ENCODE peak calls at places on chromosomes 6 and 20, in ten cellular contexts. X is spleen, V is pancreas, A is hepatocyte, G is fibroblast of lung, L is stomach, I is adrenal gland, F is heart right ventricle, O is esophagus squamous epithelium, P is left ventricle myocardium inferior. Q is an unnamed sample. For H3K36me3 and H3K4me1, the result is how much of the 10 kb centered on the place peaks cover.

GRCh38 chr20:51166489-51166888 is 143.6 kb upstream of the KCNG1 start:
- DNase-seq in X (no peak), V (no peak), A (no peak), G (no peak), L (no peak), I (no peak), F (no peak), O (no peak), P (no peak), Q (no peak)

GRCh38 chr20:50312682-50313187 is 122.1 kb downstream of the CEBPB start:
- DNase-seq in X (no peak), V (peak), A (no peak), G (peak), L (peak), I (peak), F (peak), O (no peak), P (peak), Q (peak)

GRCh38 chr20:9185511-9185910 is 116.6 kb downstream of the PLCB4 start:
- DNase-seq in X (no peak), V (no peak), A (no peak), G (peak), L (no peak), I (no peak), F (no peak), O (no peak), P (no peak), Q (no peak)

GRCh38 chr6:123016431-123017110 is 20.5 kb downstream of the CLVS2 start:
- DNase-seq in X (no peak), V (no peak), A (no peak), G (no peak), L (no peak), I (no peak), F (no peak), O (no peak), P (no peak), Q (no peak)

GRCh38 chr6:37965964-37966676 is 146.6 kb downstream of the ZFAND3 start:
- DNase-seq in X (no peak), V (no peak), A (no peak), G (no peak), L (no peak), I (no peak), F (no peak), O (no peak), P (no peak), Q (no peak)

GRCh38 chr20:57649617-57650015 is 29.4 kb upstream of the ZBP1 start:
- DNase-seq in X (peak), V (no peak), A (peak), G (no peak), L (no peak), I (no peak), F (no peak), O (no peak), P (no peak), Q (no peak)

GRCh38 chr20:56998438-56998837 is 268.0 kb downstream of the BMP7 start:
- DNase-seq in X (no peak), V (no peak), A (no peak), G (no peak), L (no peak), I (no peak), F (no peak), O (no peak), P (no peak), Q (no peak)

GRCh38 chr6:121442591-121442990 is 7.1 kb downstream of the GJA1 start:
- DNase-seq in X (no peak), V (no peak), A (no peak), G (peak), L (no peak), I (peak), F (no peak), O (no peak), P (no peak), Q (no peak)

GRCh38 chr6:24766685-24767462 is 7.9 kb upstream of the GMNN start:
- DNase-seq in X (no peak), V (no peak), A (peak), G (peak), L (no peak), I (no peak), F (no peak), O (no peak), P (no peak), Q (no peak)

GRCh38 chr6:121274896-121275295 is 59.4 kb downstream of the TBC1D32 start:
- DNase-seq in X (no peak), V (no peak), A (no peak), G (no peak), L (no peak), I (no peak), F (no peak), O (no peak), P (no peak), Q (no peak)

GRCh38 chr6:156345700-156346099 is 431.5 kb upstream of the ARID1B start:
- DNase-seq in X (no peak), V (no peak), A (no peak), G (no peak), L (no peak), I (no peak), F (no peak), O (no peak), P (no peak), Q (no peak)

GRCh38 chr20:51159303-51159702 is 136.4 kb upstream of the KCNG1 start:
- DNase-seq in X (no peak), V (no peak), A (no peak), G (no peak), L (no peak), I (no peak), F (no peak), O (no peak), P (no peak), Q (no peak)

GRCh38 chr6:10465633-10466499 is 51.0 kb upstream of the TFAP2A start:
- DNase-seq in X (no peak), V (peak), A (peak), G (peak), L (peak), I (no peak), F (no peak), O (no peak), P (no peak), Q (no peak)

GRCh38 chr6:27492776-27493175 is 19.9 kb upstream of the ZNF184 start:
- DNase-seq in X (no peak), V (no peak), A (no peak), G (no peak), L (no peak), I (no peak), F (no peak), O (no peak), P (no peak), Q (no peak)

GRCh38 chr6:38476141-38476540 is 163.6 kb downstream of the BTBD9 start:
- DNase-seq in X (no peak), V (no peak), A (no peak), G (no peak), L (no peak), I (no peak), F (no peak), O (no peak), P (no peak), Q (no peak)

GRCh38 chr6:165806126-165806810 is 143.2 kb upstream of the PDE10A start:
- DNase-seq in X (no peak), V (no peak), A (no peak), G (no peak), L (no peak), I (no peak), F (no peak), O (no peak), P (no peak), Q (no peak)

GRCh38 chr6:71197267-71197666 is 91.3 kb upstream of the OGFRL1 start:
- DNase-seq in X (no peak), V (no peak), A (peak), G (peak), L (no peak), I (no peak), F (no peak), O (no peak), P (no peak), Q (no peak)

GRCh38 chr6:110055387-110055735 is 77.2 kb downstream of the GPR6 start:
- DNase-seq in X (no peak), V (no peak), A (no peak), G (no peak), L (no peak), I (no peak), F (no peak), O (no peak), P (no peak), Q (no peak)

GRCh38 chr20:46253391-46253790 is 54.9 kb downstream of the CDH22 start:
- DNase-seq in X (no peak), V (no peak), A (no peak), G (no peak), L (peak), I (peak), F (no peak), O (no peak), P (no peak), Q (peak)

GRCh38 chr6:25472314-25472713 is 179.7 kb upstream of the SCGN start:
- DNase-seq in X (no peak), V (no peak), A (no peak), G (no peak), L (no peak), I (no peak), F (no peak), O (no peak), P (no peak), Q (no peak)

GRCh38 chr20:57195023-57195758 is 71.2 kb downstream of the BMP7 start:
- DNase-seq in X (no peak), V (no peak), A (no peak), G (no peak), L (no peak), I (no peak), F (no peak), O (no peak), P (no peak), Q (peak)

GRCh38 chr6:168380956-168381605 is 59.9 kb upstream of the SMOC2 start:
- DNase-seq in X (peak), V (no peak), A (no peak), G (no peak), L (no peak), I (no peak), F (no peak), O (no peak), P (no peak), Q (no peak)

GRCh38 chr6:8066108-8066507 is 1.9 kb upstream of the BLOC1S5 start:
- DNase-seq in X (no peak), V (no peak), A (no peak), G (no peak), L (no peak), I (no peak), F (no peak), O (no peak), P (no peak), Q (no peak)

GRCh38 chr20:45153756-45154155 is 20.9 kb upstream of the PI3 start:
- DNase-seq in X (no peak), V (no peak), A (no peak), G (no peak), L (no peak), I (no peak), F (no peak), O (no peak), P (no peak), Q (no peak)

GRCh38 chr6:49849121-49849907 is 17.0 kb downstream of the CRISP1 start:
- DNase-seq in X (no peak), V (no peak), A (peak), G (peak), L (no peak), I (no peak), F (no peak), O (no peak), P (no peak), Q (no peak)

GRCh38 chr6:29976253-29976587 is 33.9 kb downstream of the HLA-A start:
- DNase-seq in X (no peak), V (no peak), A (no peak), G (no peak), L (no peak), I (no peak), F (no peak), O (no peak), P (no peak), Q (no peak)
- H3K36me3 ChIP-seq in X (under half), V (under half), A (under half), G (under half), L (under half), I (under half), F (under half), O (under half), P (under half), Q (under half)

GRCh38 chr20:63554361-63555278 is 661 bp downstream of the FNDC11 start:
- DNase-seq in X (peak), V (no peak), A (no peak), G (no peak), L (no peak), I (no peak), F (no peak), O (no peak), P (no peak), Q (no peak)
- H3K4me3 ChIP-seq in X (peak), V (peak), A (peak), G (no peak), L (peak), I (no peak), F (peak), O (peak), P (peak), Q (peak)

GRCh38 chr20:15332711-15333160 is 995.3 kb upstream of the FLRT3 start:
- DNase-seq in X (no peak), V (no peak), A (no peak), G (no peak), L (no peak), I (no peak), F (no peak), O (no peak), P (no peak), Q (no peak)
- H3K4me1 ChIP-seq in X (under half), V (under half), A (under half), G (under half), L (under half), I (under half), F (under half), O (under half), P (under half), Q (under half)

GRCh38 chr6:133985970-133986369 is 32.9 kb downstream of the TBPL1 start:
- DNase-seq in X (no peak), V (no peak), A (no peak), G (no peak), L (no peak), I (no peak), F (no peak), O (no peak), P (no peak), Q (no peak)
- H3K36me3 ChIP-seq in X (half or more), V (under half), A (under half), G (under half), L (under half), I (under half), F (under half), O (under half), P (half or more), Q (under half)

GRCh38 chr20:38034108-38034649 is 633 bp downstream of the RPRD1B start:
- DNase-seq in X (no peak), V (no peak), A (no peak), G (no peak), L (no peak), I (no peak), F (no peak), O (no peak), P (no peak), Q (no peak)

GRCh38 chr20:38031957-38032356 is 1.3 kb downstream of the TTI1 start:
- DNase-seq in X (no peak), V (no peak), A (no peak), G (no peak), L (no peak), I (no peak), F (no peak), O (no peak), P (no peak), Q (no peak)

GRCh38 chr20:38032585-38033329 is 499 bp downstream of the TTI1 start:
- DNase-seq in X (peak), V (peak), A (no peak), G (no peak), L (no peak), I (peak), F (no peak), O (no peak), P (no peak), Q (peak)

GRCh38 chr20:38033330-38034107 is at the start of the genes RPRD1B and TTI1:
- DNase-seq in X (peak), V (peak), A (peak), G (peak), L (peak), I (peak), F (peak), O (peak), P (peak), Q (peak)

GRCh38 chr20:38034961-38035360 is 1.4 kb downstream of the RPRD1B start:
- DNase-seq in X (no peak), V (no peak), A (no peak), G (no peak), L (no peak), I (no peak), F (no peak), O (no peak), P (no peak), Q (no peak)
- H3K4me3 ChIP-seq in X (peak), V (peak), A (peak), G (peak), L (peak), I (no peak), F (peak), O (peak), P (peak), Q (peak)

DNA sequence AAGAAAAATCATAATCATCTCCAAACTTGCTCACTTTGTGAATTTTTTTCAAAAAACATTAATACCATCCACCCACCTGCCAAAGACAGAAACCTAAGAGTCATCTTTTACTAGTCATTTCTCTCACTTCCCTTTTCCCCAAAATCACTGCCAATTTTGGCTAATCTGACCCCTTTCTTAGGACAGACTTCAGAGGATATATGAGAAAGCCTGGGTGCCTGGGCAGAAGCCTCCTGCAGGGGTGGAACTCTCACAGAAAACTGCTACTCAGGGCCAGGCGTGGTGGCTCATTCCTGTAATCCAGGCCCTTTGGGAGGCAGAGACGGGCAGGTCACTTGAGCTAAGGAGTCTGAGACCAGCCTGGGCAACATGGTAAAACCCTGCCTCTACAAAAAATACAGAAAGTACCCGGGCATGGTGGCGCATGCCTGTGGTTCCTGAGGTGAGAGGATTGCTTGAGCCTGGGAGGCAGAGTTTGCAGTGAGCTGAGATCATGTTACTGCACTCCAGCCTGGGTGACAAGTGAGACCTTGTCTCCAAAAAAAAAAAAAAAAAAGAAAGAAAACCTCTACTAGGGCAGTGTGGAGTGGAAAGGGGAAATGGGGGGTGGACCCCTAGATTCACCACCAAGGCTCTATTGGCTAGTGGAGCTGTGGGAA is 3.8 kb downstream of the DEK start:
- DNase-seq in X (no peak), V (no peak), A (no peak), G (peak), L (no peak), I (peak), F (no peak), O (no peak), P (no peak), Q (peak)
- H3K4me1 ChIP-seq in X (half or more), V (under half), A (under half), G (under half), L (under half), I (under half), F (under half), O (under half), P (half or more), Q (under half)

Q was measured in gastrocnemius medialis.